ENCODE peak calls at places on chromosome 1, in seven cellular contexts. One of them, this sample, is unnamed.

GRCh38 chr1:108503062-108503740 is 53.1 kb downstream of the NBPF6 start:
- DNase-seq in ovary: no peak
- DNase-seq in body of pancreas: no peak
- DNase-seq in right lobe of liver: no peak
- DNase-seq in lower leg skin: no peak
- DNase-seq in A549: peak
- DNase-seq in IMR-90: peak
- DNase-seq in this sample: no peak

GRCh38 chr1:2478100-2478499 is 2.0 kb downstream of the PLCH2 start:
- DNase-seq in lower leg skin: no peak
- DNase-seq in IMR-90: no peak
- DNase-seq in A549: no peak
- DNase-seq in right lobe of liver: peak
- DNase-seq in ovary: no peak
- DNase-seq in body of pancreas: no peak
- DNase-seq in this sample: no peak

GRCh38 chr1:45566722-45567121 is 16.1 kb downstream of the AKR1A1 start:
- DNase-seq in lower leg skin: peak
- DNase-seq in ovary: no peak
- DNase-seq in A549: no peak
- DNase-seq in IMR-90: no peak
- DNase-seq in right lobe of liver: peak
- DNase-seq in body of pancreas: peak
- DNase-seq in this sample: peak

GRCh38 chr1:238674331-238674730 is 712.0 kb upstream of the CHRM3 start:
- DNase-seq in A549: no peak
- DNase-seq in ovary: no peak
- DNase-seq in right lobe of liver: no peak
- DNase-seq in body of pancreas: no peak
- DNase-seq in IMR-90: no peak
- DNase-seq in lower leg skin: no peak
- DNase-seq in this sample: no peak

GRCh38 chr1:235939488-235939775 is 72.7 kb upstream of the LYST start:
- DNase-seq in A549: no peak
- DNase-seq in ovary: no peak
- DNase-seq in IMR-90: peak
- DNase-seq in lower leg skin: no peak
- DNase-seq in right lobe of liver: no peak
- DNase-seq in body of pancreas: no peak
- DNase-seq in this sample: no peak

GRCh38 chr1:154166207-154166606 is 11.3 kb upstream of the NUP210L start:
- DNase-seq in lower leg skin: no peak
- DNase-seq in ovary: no peak
- DNase-seq in IMR-90: no peak
- DNase-seq in A549: no peak
- DNase-seq in body of pancreas: no peak
- DNase-seq in right lobe of liver: no peak
- DNase-seq in this sample: no peak

GRCh38 chr1:202815120-202815519 is 4.4 kb downstream of the PCAT6 start:
- DNase-seq in right lobe of liver: no peak
- DNase-seq in ovary: no peak
- DNase-seq in lower leg skin: no peak
- DNase-seq in A549: no peak
- DNase-seq in IMR-90: no peak
- DNase-seq in body of pancreas: no peak
- DNase-seq in this sample: no peak

GRCh38 chr1:225896937-225897549 is 8.1 kb upstream of the LEFTY1 start:
- DNase-seq in ovary: no peak
- DNase-seq in A549: peak
- DNase-seq in body of pancreas: peak
- DNase-seq in lower leg skin: no peak
- DNase-seq in right lobe of liver: peak
- DNase-seq in IMR-90: peak
- DNase-seq in this sample: no peak

GRCh38 chr1:45796381-45796780 is 7.0 kb upstream of the MAST2 start:
- DNase-seq in right lobe of liver: no peak
- DNase-seq in body of pancreas: no peak
- DNase-seq in A549: no peak
- DNase-seq in IMR-90: no peak
- DNase-seq in ovary: no peak
- DNase-seq in lower leg skin: no peak
- DNase-seq in this sample: no peak

GRCh38 chr1:178540646-178541045 is 27.7 kb downstream of the TEX35 start:
- DNase-seq in ovary: no peak
- DNase-seq in A549: no peak
- DNase-seq in body of pancreas: no peak
- DNase-seq in lower leg skin: no peak
- DNase-seq in IMR-90: peak
- DNase-seq in right lobe of liver: no peak
- DNase-seq in this sample: peak

GRCh38 chr1:203673550-203674411 is 47.1 kb downstream of the ATP2B4 start:
- DNase-seq in lower leg skin: peak
- DNase-seq in body of pancreas: peak
- DNase-seq in A549: peak
- DNase-seq in right lobe of liver: no peak
- DNase-seq in IMR-90: peak
- DNase-seq in ovary: no peak
- DNase-seq in this sample: peak

GRCh38 chr1:70583522-70583921 is 172.5 kb downstream of the CTH start:
- DNase-seq in A549: no peak
- DNase-seq in right lobe of liver: no peak
- DNase-seq in ovary: no peak
- DNase-seq in body of pancreas: no peak
- DNase-seq in lower leg skin: no peak
- DNase-seq in IMR-90: no peak
- DNase-seq in this sample: no peak

GRCh38 chr1:153611356-153611755 is 1.6 kb downstream of the S100A16 start:
- DNase-seq in right lobe of liver: no peak
- DNase-seq in body of pancreas: no peak
- DNase-seq in A549: no peak
- DNase-seq in IMR-90: no peak
- DNase-seq in ovary: no peak
- DNase-seq in lower leg skin: no peak
- DNase-seq in this sample: no peak

GRCh38 chr1:6198646-6199297 is 623 bp downstream of the RPL22 start:
- DNase-seq in A549: no peak
- DNase-seq in IMR-90: no peak
- DNase-seq in right lobe of liver: no peak
- DNase-seq in body of pancreas: no peak
- DNase-seq in ovary: no peak
- DNase-seq in lower leg skin: no peak
- DNase-seq in this sample: peak

GRCh38 chr1:150484431-150484830 is 2.8 kb upstream of the TARS2 start:
- DNase-seq in IMR-90: peak
- DNase-seq in lower leg skin: no peak
- DNase-seq in body of pancreas: no peak
- DNase-seq in A549: no peak
- DNase-seq in ovary: no peak
- DNase-seq in right lobe of liver: no peak
- DNase-seq in this sample: no peak

GRCh38 chr1:244067893-244068292 is 16.8 kb downstream of the ZBTB18 start:
- DNase-seq in lower leg skin: no peak
- DNase-seq in ovary: no peak
- DNase-seq in body of pancreas: peak
- DNase-seq in IMR-90: peak
- DNase-seq in A549: no peak
- DNase-seq in right lobe of liver: no peak
- DNase-seq in this sample: no peak

GRCh38 chr1:91513160-91513559 is 12.5 kb downstream of the CDC7 start:
- DNase-seq in A549: no peak
- DNase-seq in ovary: no peak
- DNase-seq in lower leg skin: no peak
- DNase-seq in body of pancreas: no peak
- DNase-seq in IMR-90: peak
- DNase-seq in right lobe of liver: no peak
- DNase-seq in this sample: no peak

GRCh38 chr1:232227171-232227740 is 402.7 kb downstream of the SIPA1L2 start:
- DNase-seq in body of pancreas: no peak
- DNase-seq in A549: no peak
- DNase-seq in right lobe of liver: no peak
- DNase-seq in ovary: no peak
- DNase-seq in IMR-90: no peak
- DNase-seq in lower leg skin: no peak
- DNase-seq in this sample: no peak

GRCh38 chr1:114509596-114510234 is 1.3 kb downstream of the TRIM33 start:
- DNase-seq in right lobe of liver: no peak
- DNase-seq in IMR-90: no peak
- DNase-seq in A549: no peak
- DNase-seq in body of pancreas: no peak
- DNase-seq in lower leg skin: no peak
- DNase-seq in ovary: no peak
- DNase-seq in this sample: no peak

GRCh38 chr1:4939266-4939665 is 284.9 kb downstream of the AJAP1 start:
- DNase-seq in lower leg skin: no peak
- DNase-seq in body of pancreas: no peak
- DNase-seq in ovary: no peak
- DNase-seq in right lobe of liver: no peak
- DNase-seq in A549: no peak
- DNase-seq in IMR-90: peak
- DNase-seq in this sample: no peak

GRCh38 chr1:95017775-95018174 is 55.0 kb downstream of the ALG14 start:
- DNase-seq in ovary: no peak
- DNase-seq in right lobe of liver: no peak
- DNase-seq in body of pancreas: no peak
- DNase-seq in A549: no peak
- DNase-seq in IMR-90: no peak
- DNase-seq in lower leg skin: no peak
- DNase-seq in this sample: no peak

GRCh38 chr1:28112388-28113311 is 24.2 kb upstream of the EYA3 start:
- DNase-seq in ovary: no peak
- DNase-seq in IMR-90: peak
- DNase-seq in right lobe of liver: no peak
- DNase-seq in lower leg skin: peak
- DNase-seq in body of pancreas: no peak
- DNase-seq in A549: peak
- DNase-seq in this sample: no peak

GRCh38 chr1:3911521-3911845 is 11.4 kb upstream of the C1orf174 start:
- DNase-seq in body of pancreas: no peak
- DNase-seq in IMR-90: no peak
- DNase-seq in ovary: no peak
- DNase-seq in A549: no peak
- DNase-seq in lower leg skin: no peak
- DNase-seq in right lobe of liver: no peak
- DNase-seq in this sample: no peak

GRCh38 chr1:53289050-53289429 is 38.8 kb downstream of the LRP8 start:
- DNase-seq in IMR-90: no peak
- DNase-seq in A549: no peak
- DNase-seq in lower leg skin: no peak
- DNase-seq in right lobe of liver: no peak
- DNase-seq in body of pancreas: no peak
- DNase-seq in ovary: no peak
- DNase-seq in this sample: no peak
- TF ChIP-seq POLR2A in IMR-90: no peak
- TF ChIP-seq POLR2A in A549: no peak
- TF ChIP-seq POLR2A in lower leg skin: no peak
- TF ChIP-seq POLR2A in right lobe of liver: no peak
- TF ChIP-seq POLR2A in body of pancreas: no peak
- TF ChIP-seq POLR2A in ovary: no peak
- TF ChIP-seq POLR2A in this sample: no peak

DNA sequence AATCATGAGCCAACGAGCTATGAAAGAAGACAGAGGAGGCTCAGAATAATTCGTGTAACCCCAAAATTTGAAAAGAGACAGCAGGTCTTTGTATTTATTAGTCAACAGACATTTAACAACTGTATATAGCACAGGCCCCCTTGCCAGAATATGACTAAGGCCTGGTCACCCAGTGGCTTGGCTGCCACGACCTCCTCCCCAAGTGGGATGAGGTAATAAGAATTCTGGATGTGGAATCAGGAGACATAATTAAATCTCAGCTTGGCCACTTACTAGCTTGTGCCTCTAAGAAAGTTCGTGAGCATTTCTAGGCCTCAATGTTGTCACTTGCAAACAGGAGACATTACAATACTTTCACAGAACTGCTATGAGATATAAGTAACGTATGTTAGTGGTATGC is 134.2 kb upstream of the TNFSF4 start:
- DNase-seq in right lobe of liver: no peak
- DNase-seq in body of pancreas: no peak
- DNase-seq in ovary: no peak
- DNase-seq in A549: no peak
- DNase-seq in lower leg skin: no peak
- DNase-seq in IMR-90: peak
- DNase-seq in this sample: no peak
- TF ChIP-seq CTCF in right lobe of liver: no peak
- TF ChIP-seq CTCF in body of pancreas: no peak
- TF ChIP-seq CTCF in ovary: no peak
- TF ChIP-seq CTCF in A549: no peak
- TF ChIP-seq CTCF in lower leg skin: no peak
- TF ChIP-seq CTCF in IMR-90: no peak
- TF ChIP-seq CTCF in this sample: no peak

DNA sequence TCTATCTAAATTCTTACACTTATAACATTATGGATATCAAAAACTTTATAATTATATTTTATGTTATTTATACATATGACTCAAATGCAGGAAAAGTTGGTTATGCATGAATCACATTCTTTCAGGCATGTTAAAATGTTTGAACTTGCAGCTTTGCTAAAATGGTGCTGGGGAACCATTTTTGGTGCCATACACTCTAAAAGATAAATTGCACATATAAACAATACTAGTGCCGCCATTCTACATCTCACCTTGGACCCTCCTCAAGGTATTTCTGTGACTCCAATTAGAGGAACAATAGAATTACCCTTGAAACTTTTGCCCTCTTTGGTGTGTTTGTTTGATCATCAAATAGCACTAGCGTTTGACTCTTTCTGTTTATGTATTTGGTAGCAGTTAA is 980 bp downstream of the PRKACB start:
- DNase-seq in A549: no peak
- DNase-seq in right lobe of liver: no peak
- DNase-seq in IMR-90: peak
- DNase-seq in ovary: no peak
- DNase-seq in lower leg skin: no peak
- DNase-seq in body of pancreas: no peak
- DNase-seq in this sample: no peak
- H3K4me3 ChIP-seq in A549: no peak
- H3K4me3 ChIP-seq in right lobe of liver: no peak
- H3K4me3 ChIP-seq in IMR-90: no peak
- H3K4me3 ChIP-seq in ovary: no peak
- H3K4me3 ChIP-seq in lower leg skin: no peak
- H3K4me3 ChIP-seq in body of pancreas: peak
- H3K4me3 ChIP-seq in this sample: peak

GRCh38 chr1:36842448-36842847 is 191.9 kb downstream of the GRIK3 start:
- DNase-seq in lower leg skin: no peak
- DNase-seq in right lobe of liver: peak
- DNase-seq in body of pancreas: no peak
- DNase-seq in IMR-90: no peak
- DNase-seq in A549: no peak
- DNase-seq in ovary: no peak
- DNase-seq in this sample: no peak

GRCh38 chr1:36843906-36844610 is 190.3 kb downstream of the GRIK3 start:
- DNase-seq in ovary: no peak
- DNase-seq in right lobe of liver: peak
- DNase-seq in body of pancreas: no peak
- DNase-seq in IMR-90: no peak
- DNase-seq in lower leg skin: no peak
- DNase-seq in A549: no peak
- DNase-seq in this sample: no peak

GRCh38 chr1:36846366-36846765 is 187.9 kb downstream of the GRIK3 start:
- DNase-seq in right lobe of liver: no peak
- DNase-seq in lower leg skin: no peak
- DNase-seq in body of pancreas: no peak
- DNase-seq in A549: no peak
- DNase-seq in ovary: no peak
- DNase-seq in IMR-90: no peak
- DNase-seq in this sample: no peak

GRCh38 chr1:36845802-36846201 is 188.5 kb downstream of the GRIK3 start:
- DNase-seq in body of pancreas: no peak
- DNase-seq in A549: no peak
- DNase-seq in lower leg skin: no peak
- DNase-seq in ovary: no peak
- DNase-seq in right lobe of liver: no peak
- DNase-seq in IMR-90: no peak
- DNase-seq in this sample: no peak

GRCh38 chr1:36843027-36843426 is 191.3 kb downstream of the GRIK3 start:
- DNase-seq in lower leg skin: no peak
- DNase-seq in ovary: no peak
- DNase-seq in body of pancreas: no peak
- DNase-seq in right lobe of liver: peak
- DNase-seq in A549: no peak
- DNase-seq in IMR-90: no peak
- DNase-seq in this sample: no peak
- TF ChIP-seq POLR2A in lower leg skin: no peak
- TF ChIP-seq POLR2A in ovary: no peak
- TF ChIP-seq POLR2A in body of pancreas: no peak
- TF ChIP-seq POLR2A in right lobe of liver: no peak
- TF ChIP-seq POLR2A in A549: no peak
- TF ChIP-seq POLR2A in IMR-90: no peak
- TF ChIP-seq POLR2A in this sample: no peak

This sample was measured in suprapubic skin.